ENCODE peak calls at places on chromosome 10, in eight cellular contexts. One of them, this sample, is unnamed.

GRCh38 chr10:49163741-49164140 is 24.4 kb downstream of the TMEM273 start:
- DNase-seq in tibial artery: no peak
- DNase-seq in spleen: no peak
- DNase-seq in heart right ventricle: no peak
- DNase-seq in cardiac muscle cell: no peak
- DNase-seq in aorta: no peak
- DNase-seq in lower lobe of right lung: no peak
- DNase-seq in neural progenitor cell: no peak
- DNase-seq in this sample: no peak

GRCh38 chr10:117374506-117375359 is 507 bp downstream of the PDZD8 start:
- DNase-seq in tibial artery: peak; percentile 35
- DNase-seq in spleen: peak; percentile 92
- DNase-seq in heart right ventricle: peak; percentile 41
- DNase-seq in cardiac muscle cell: peak; percentile 12
- DNase-seq in aorta: peak; percentile 81
- DNase-seq in lower lobe of right lung: peak; percentile 66
- DNase-seq in neural progenitor cell: peak; percentile 77
- DNase-seq in this sample: peak; percentile 77

GRCh38 chr10:116589911-116590310 is 848 bp upstream of the PNLIPRP1 start:
- DNase-seq in tibial artery: no peak
- DNase-seq in spleen: no peak
- DNase-seq in heart right ventricle: no peak
- DNase-seq in cardiac muscle cell: no peak
- DNase-seq in aorta: no peak
- DNase-seq in lower lobe of right lung: no peak
- DNase-seq in neural progenitor cell: no peak
- DNase-seq in this sample: no peak

GRCh38 chr10:102643346-102644065 is 773 bp upstream of the TRIM8 start:
- DNase-seq in tibial artery: peak; percentile 67
- DNase-seq in spleen: peak; percentile 89
- DNase-seq in heart right ventricle: peak; percentile 83
- DNase-seq in cardiac muscle cell: peak; percentile 88
- DNase-seq in aorta: peak; percentile 86
- DNase-seq in lower lobe of right lung: peak; percentile 77
- DNase-seq in neural progenitor cell: peak; percentile 87
- DNase-seq in this sample: peak; percentile 83

GRCh38 chr10:61140765-61141392 is 196.9 kb upstream of the RHOBTB1 start:
- DNase-seq in tibial artery: no peak
- DNase-seq in spleen: no peak
- DNase-seq in heart right ventricle: peak; percentile 40
- DNase-seq in cardiac muscle cell: peak; percentile 83
- DNase-seq in aorta: no peak
- DNase-seq in lower lobe of right lung: no peak
- DNase-seq in neural progenitor cell: peak; percentile 45
- DNase-seq in this sample: no peak

GRCh38 chr10:117552156-117552620 is 9.6 kb downstream of the EMX2 start:
- DNase-seq in tibial artery: no peak
- DNase-seq in spleen: peak; percentile 62
- DNase-seq in heart right ventricle: no peak
- DNase-seq in cardiac muscle cell: no peak
- DNase-seq in aorta: no peak
- DNase-seq in lower lobe of right lung: no peak
- DNase-seq in neural progenitor cell: peak; percentile 88
- DNase-seq in this sample: no peak

GRCh38 chr10:3622427-3622826 is 162.6 kb downstream of the KLF6 start:
- DNase-seq in tibial artery: no peak
- DNase-seq in spleen: no peak
- DNase-seq in heart right ventricle: no peak
- DNase-seq in cardiac muscle cell: no peak
- DNase-seq in aorta: no peak
- DNase-seq in lower lobe of right lung: no peak
- DNase-seq in neural progenitor cell: no peak
- DNase-seq in this sample: no peak

GRCh38 chr10:64170791-64171190 is 649.6 kb downstream of the REEP3 start:
- DNase-seq in tibial artery: no peak
- DNase-seq in spleen: peak; percentile 56
- DNase-seq in heart right ventricle: no peak
- DNase-seq in cardiac muscle cell: no peak
- DNase-seq in aorta: peak; percentile 69
- DNase-seq in lower lobe of right lung: no peak
- DNase-seq in neural progenitor cell: no peak
- DNase-seq in this sample: no peak

GRCh38 chr10:70890917-70891431 is 2.6 kb upstream of the PCBD1 start:
- DNase-seq in tibial artery: no peak
- DNase-seq in spleen: no peak
- DNase-seq in heart right ventricle: peak; percentile 80
- DNase-seq in cardiac muscle cell: peak; percentile 54
- DNase-seq in aorta: no peak
- DNase-seq in lower lobe of right lung: no peak
- DNase-seq in neural progenitor cell: peak; percentile 48
- DNase-seq in this sample: no peak

GRCh38 chr10:119967066-119967465 is 74.5 kb downstream of the SEC23IP start:
- DNase-seq in tibial artery: no peak
- DNase-seq in spleen: no peak
- DNase-seq in heart right ventricle: no peak
- DNase-seq in cardiac muscle cell: no peak
- DNase-seq in aorta: no peak
- DNase-seq in lower lobe of right lung: no peak
- DNase-seq in neural progenitor cell: no peak
- DNase-seq in this sample: no peak

DNA sequence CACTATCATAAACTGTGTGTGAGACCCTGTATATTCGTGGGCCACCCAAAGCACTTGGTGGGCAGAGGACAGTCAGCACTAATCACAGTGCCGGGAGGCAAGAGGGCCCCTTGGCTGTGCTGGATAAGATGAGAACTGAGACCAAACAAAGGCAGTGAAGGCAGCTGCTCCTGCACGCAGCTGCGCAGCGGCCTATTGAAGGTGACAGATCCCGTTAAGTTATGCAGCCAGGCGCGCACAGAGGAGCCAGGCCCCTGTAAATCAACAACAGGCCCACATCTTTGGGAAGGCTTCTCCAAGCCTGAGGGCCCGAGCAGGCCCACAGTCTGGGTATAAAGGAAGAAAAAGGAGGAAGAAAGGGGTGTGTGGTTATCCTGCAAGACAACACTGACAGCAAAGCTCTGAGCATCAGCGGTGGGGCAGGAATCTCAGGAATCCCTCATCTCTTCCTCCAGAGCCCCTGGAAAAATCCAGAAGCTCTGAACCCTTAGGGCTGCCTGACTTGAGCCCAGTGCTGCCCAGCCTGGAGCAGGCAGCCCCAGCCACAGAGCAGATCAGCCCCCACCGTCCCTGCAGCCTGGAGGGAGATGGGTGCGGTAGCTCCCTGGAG is 154.2 kb downstream of the ARHGAP12 start:
- DNase-seq in tibial artery: no peak
- DNase-seq in spleen: no peak
- DNase-seq in heart right ventricle: no peak
- DNase-seq in cardiac muscle cell: no peak
- DNase-seq in aorta: peak; percentile 56
- DNase-seq in lower lobe of right lung: no peak
- DNase-seq in neural progenitor cell: peak; percentile 91
- DNase-seq in this sample: no peak
- H3K27ac ChIP-seq in tibial artery: no peak overlapping the region
- H3K27ac ChIP-seq in spleen: no peak overlapping the region
- H3K27ac ChIP-seq in heart right ventricle: no peak overlapping the region
- H3K27ac ChIP-seq in cardiac muscle cell: no peak overlapping the region
- H3K27ac ChIP-seq in aorta: no peak overlapping the region
- H3K27ac ChIP-seq in lower lobe of right lung: no peak overlapping the region
- H3K27ac ChIP-seq in neural progenitor cell: peak overlapping the region; percentile 96
- H3K27ac ChIP-seq in this sample: no peak overlapping the region

GRCh38 chr10:72107325-72108003 is 19.1 kb upstream of the SPOCK2 start:
- DNase-seq in tibial artery: no peak
- DNase-seq in spleen: no peak
- DNase-seq in heart right ventricle: no peak
- DNase-seq in cardiac muscle cell: no peak
- DNase-seq in aorta: no peak
- DNase-seq in lower lobe of right lung: no peak
- DNase-seq in neural progenitor cell: no peak
- DNase-seq in this sample: no peak
- H3K27ac ChIP-seq in tibial artery: no peak overlapping the region
- H3K27ac ChIP-seq in spleen: peak overlapping the region; percentile 8
- H3K27ac ChIP-seq in heart right ventricle: peak overlapping the region; percentile 22
- H3K27ac ChIP-seq in cardiac muscle cell: no peak overlapping the region
- H3K27ac ChIP-seq in aorta: no peak overlapping the region
- H3K27ac ChIP-seq in lower lobe of right lung: peak overlapping the region; percentile 27
- H3K27ac ChIP-seq in neural progenitor cell: no peak overlapping the region
- H3K27ac ChIP-seq in this sample: peak overlapping the region; percentile 60

GRCh38 chr10:59314284-59314683 is 48.1 kb downstream of the FAM13C start:
- DNase-seq in tibial artery: no peak
- DNase-seq in spleen: no peak
- DNase-seq in heart right ventricle: no peak
- DNase-seq in cardiac muscle cell: no peak
- DNase-seq in aorta: no peak
- DNase-seq in lower lobe of right lung: no peak
- DNase-seq in neural progenitor cell: no peak
- DNase-seq in this sample: no peak
- H3K27ac ChIP-seq in tibial artery: peak overlapping the region; percentile 19
- H3K27ac ChIP-seq in spleen: no peak overlapping the region
- H3K27ac ChIP-seq in heart right ventricle: peak overlapping the region; percentile 39
- H3K27ac ChIP-seq in cardiac muscle cell: no peak overlapping the region
- H3K27ac ChIP-seq in aorta: no peak overlapping the region
- H3K27ac ChIP-seq in lower lobe of right lung: no peak overlapping the region
- H3K27ac ChIP-seq in neural progenitor cell: no peak overlapping the region
- H3K27ac ChIP-seq in this sample: no peak overlapping the region

GRCh38 chr10:94065344-94065743 is 71.6 kb downstream of the PLCE1 start:
- DNase-seq in tibial artery: no peak
- DNase-seq in spleen: no peak
- DNase-seq in heart right ventricle: no peak
- DNase-seq in cardiac muscle cell: peak; percentile 56
- DNase-seq in aorta: no peak
- DNase-seq in lower lobe of right lung: no peak
- DNase-seq in neural progenitor cell: no peak
- DNase-seq in this sample: no peak
- H3K27ac ChIP-seq in tibial artery: no peak overlapping the region
- H3K27ac ChIP-seq in spleen: no peak overlapping the region
- H3K27ac ChIP-seq in heart right ventricle: no peak overlapping the region
- H3K27ac ChIP-seq in cardiac muscle cell: no peak overlapping the region
- H3K27ac ChIP-seq in aorta: no peak overlapping the region
- H3K27ac ChIP-seq in lower lobe of right lung: no peak overlapping the region
- H3K27ac ChIP-seq in neural progenitor cell: no peak overlapping the region
- H3K27ac ChIP-seq in this sample: no peak overlapping the region

DNA sequence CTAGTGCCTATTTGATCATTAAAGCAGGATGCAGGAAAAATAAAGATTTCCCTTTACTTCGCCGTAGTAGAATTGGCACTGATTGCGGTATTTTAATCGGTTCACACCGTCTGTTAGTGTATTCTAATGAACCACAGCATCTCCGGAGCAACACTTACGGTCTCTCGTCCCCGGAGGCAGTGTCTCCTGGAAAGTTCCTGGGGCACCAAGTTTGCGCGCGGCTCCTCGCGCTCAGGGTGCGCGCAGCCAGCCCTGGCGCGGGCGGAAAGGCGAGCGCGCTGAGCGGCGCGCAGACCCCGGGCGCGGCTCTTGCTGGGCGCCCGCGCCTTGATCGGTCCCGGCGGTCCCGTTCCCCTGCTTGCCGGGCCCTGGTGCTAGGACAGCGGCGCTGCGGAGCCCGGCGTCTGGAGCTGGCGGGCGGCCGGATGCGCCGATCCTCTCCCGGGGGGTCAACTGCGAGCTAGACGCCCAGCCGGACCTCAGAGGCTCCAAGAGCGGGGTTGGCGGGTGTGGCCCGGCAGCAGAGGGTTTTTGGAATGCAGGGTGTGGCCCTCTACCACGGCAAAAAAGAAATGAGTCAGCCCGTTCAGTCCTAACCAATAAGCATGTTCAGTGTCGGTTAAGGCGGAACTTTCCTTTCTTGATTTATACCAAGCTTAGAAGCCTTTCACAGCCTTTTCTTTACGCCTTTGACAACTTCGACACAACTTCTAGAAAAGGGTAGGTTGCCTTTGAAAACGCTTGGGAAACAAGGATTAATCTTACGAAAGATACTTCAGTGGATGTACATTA is 166.8 kb upstream of the ASAH2 start:
- DNase-seq in tibial artery: peak; percentile 60
- DNase-seq in spleen: peak; percentile 86
- DNase-seq in heart right ventricle: peak; percentile 70
- DNase-seq in cardiac muscle cell: peak; percentile 85
- DNase-seq in aorta: peak; percentile 92
- DNase-seq in lower lobe of right lung: peak; percentile 84
- DNase-seq in neural progenitor cell: peak; percentile 79
- DNase-seq in this sample: peak; percentile 88
- H3K27ac ChIP-seq in tibial artery: peak overlapping the region; percentile 70
- H3K27ac ChIP-seq in spleen: peak overlapping the region; percentile 87
- H3K27ac ChIP-seq in heart right ventricle: peak overlapping the region; percentile 83
- H3K27ac ChIP-seq in cardiac muscle cell: no peak overlapping the region
- H3K27ac ChIP-seq in aorta: no peak overlapping the region
- H3K27ac ChIP-seq in lower lobe of right lung: peak overlapping the region; percentile 91
- H3K27ac ChIP-seq in neural progenitor cell: no peak overlapping the region
- H3K27ac ChIP-seq in this sample: peak overlapping the region; percentile 88

GRCh38 chr10:79123547-79123963 is 54.8 kb downstream of the ZMIZ1 start:
- DNase-seq in tibial artery: no peak
- DNase-seq in spleen: no peak
- DNase-seq in heart right ventricle: no peak
- DNase-seq in cardiac muscle cell: no peak
- DNase-seq in aorta: no peak
- DNase-seq in lower lobe of right lung: no peak
- DNase-seq in neural progenitor cell: no peak
- DNase-seq in this sample: no peak
- H3K27ac ChIP-seq in tibial artery: no peak overlapping the region
- H3K27ac ChIP-seq in spleen: peak overlapping the region; percentile 80
- H3K27ac ChIP-seq in heart right ventricle: peak overlapping the region; percentile 2
- H3K27ac ChIP-seq in cardiac muscle cell: peak overlapping the region; percentile 55
- H3K27ac ChIP-seq in aorta: no peak overlapping the region
- H3K27ac ChIP-seq in lower lobe of right lung: peak overlapping the region; percentile 4
- H3K27ac ChIP-seq in neural progenitor cell: no peak overlapping the region
- H3K27ac ChIP-seq in this sample: no peak overlapping the region

GRCh38 chr10:23585666-23586065 is 146.8 kb downstream of the OTUD1 start:
- DNase-seq in tibial artery: no peak
- DNase-seq in spleen: no peak
- DNase-seq in heart right ventricle: no peak
- DNase-seq in cardiac muscle cell: no peak
- DNase-seq in aorta: no peak
- DNase-seq in lower lobe of right lung: no peak
- DNase-seq in neural progenitor cell: no peak
- DNase-seq in this sample: no peak
- H3K27ac ChIP-seq in tibial artery: no peak overlapping the region
- H3K27ac ChIP-seq in spleen: no peak overlapping the region
- H3K27ac ChIP-seq in heart right ventricle: no peak overlapping the region
- H3K27ac ChIP-seq in cardiac muscle cell: no peak overlapping the region
- H3K27ac ChIP-seq in aorta: no peak overlapping the region
- H3K27ac ChIP-seq in lower lobe of right lung: no peak overlapping the region
- H3K27ac ChIP-seq in neural progenitor cell: no peak overlapping the region
- H3K27ac ChIP-seq in this sample: no peak overlapping the region